ENCODE peak calls at places on chromosome 17, in ten cellular contexts. O is upper lobe of right lung, C is fibroblast of lung, X is esophagus squamous epithelium, P is IMR-90, L is small intestine, J is A549, H is Caco-2, N is heart left ventricle, A is endothelial cell of umbilical vein. Y is an unnamed sample. For H3K4me1 and H3K9me3, the result is how much of the 10 kb centered on the place peaks cover.

GRCh38 chr17:76671123-76671911 is 27.8 kb upstream of the ST6GALNAC1 start:
- DNase-seq in O (peak), C (peak), X (peak), P (peak), L (peak), J (peak), H (peak), N (peak), A (peak), Y (peak)

GRCh38 chr17:72405662-72406230 is 284.9 kb downstream of the SOX9 start:
- DNase-seq in O (no peak), C (no peak), X (no peak), P (no peak), L (no peak), J (no peak), H (no peak), N (no peak), A (no peak), Y (no peak)

GRCh38 chr17:1095853-1096675 is 83.7 kb downstream of the ABR start:
- DNase-seq in O (no peak), C (no peak), X (no peak), P (no peak), L (no peak), J (no peak), H (no peak), N (no peak), A (no peak), Y (no peak)

GRCh38 chr17:50830298-50830697 is 5.1 kb upstream of the WFIKKN2 start:
- DNase-seq in O (no peak), C (no peak), X (no peak), P (no peak), L (no peak), J (no peak), H (no peak), N (no peak), A (no peak), Y (no peak)

GRCh38 chr17:18379246-18380146 is 1.9 kb downstream of the EVPLL start:
- DNase-seq in O (peak), C (no peak), X (no peak), P (no peak), L (peak), J (no peak), H (no peak), N (no peak), A (no peak), Y (no peak)

GRCh38 chr17:28326114-28326513 is 7.1 kb downstream of the TMEM97 start:
- DNase-seq in O (no peak), C (no peak), X (no peak), P (no peak), L (peak), J (no peak), H (peak), N (no peak), A (no peak), Y (no peak)

GRCh38 chr17:42670199-42670924 is 6.4 kb downstream of the PLEKHH3 start:
- DNase-seq in O (no peak), C (no peak), X (no peak), P (no peak), L (no peak), J (no peak), H (no peak), N (no peak), A (no peak), Y (no peak)

GRCh38 chr17:77387891-77388290 is 247.1 kb downstream of the SEC14L1 start:
- DNase-seq in O (no peak), C (no peak), X (no peak), P (no peak), L (no peak), J (no peak), H (no peak), N (no peak), A (no peak), Y (no peak)

GRCh38 chr17:7549401-7550055 is 670 bp downstream of the TNFSF12 start:
- DNase-seq in O (peak), C (peak), X (no peak), P (no peak), L (peak), J (no peak), H (no peak), N (no peak), A (no peak), Y (no peak)

GRCh38 chr17:58281511-58282011 is 826 bp upstream of the MPO start:
- DNase-seq in O (no peak), C (no peak), X (no peak), P (no peak), L (no peak), J (no peak), H (no peak), N (no peak), A (no peak), Y (no peak)
- H3K4me1 ChIP-seq in O (under half), C (under half), X (under half), P (under half), L (under half), J (under half), H (under half), N (under half), A (under half), Y (under half)

DNA sequence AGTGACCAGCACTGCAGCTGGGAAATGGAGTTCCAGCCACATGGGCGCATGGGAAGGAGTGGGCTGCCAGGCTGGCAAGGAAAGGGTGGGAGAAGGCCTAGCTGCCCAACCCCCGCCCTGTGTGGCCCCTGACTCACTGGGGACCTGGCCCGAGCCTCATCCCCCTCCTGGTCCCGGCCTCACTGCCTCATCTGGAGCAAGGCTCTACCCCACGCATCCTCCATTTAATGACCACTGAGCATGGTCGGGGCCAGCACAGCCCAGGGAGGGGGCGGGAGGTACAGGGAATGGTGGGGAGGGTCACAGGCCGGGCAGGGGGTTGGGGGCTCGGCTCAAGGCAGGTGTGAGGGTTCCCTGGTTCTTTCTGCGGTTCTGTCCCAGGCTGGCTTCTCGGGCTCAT is 16.1 kb downstream of the SPNS2 start:
- DNase-seq in O (no peak), C (no peak), X (no peak), P (no peak), L (no peak), J (no peak), H (no peak), N (no peak), A (no peak), Y (no peak)
- H3K9me3 ChIP-seq in O (under half), C (under half), X (under half), P (under half), L (under half), J (under half), H (under half), N (under half), A (under half), Y (under half)

GRCh38 chr17:17114592-17115225 is 72.5 kb downstream of the MPRIP start:
- DNase-seq in O (no peak), C (peak), X (no peak), P (no peak), L (no peak), J (no peak), H (no peak), N (no peak), A (no peak), Y (no peak)
- H3K4me1 ChIP-seq in O (half or more), C (under half), X (half or more), P (under half), L (under half), J (half or more), H (under half), N (half or more), A (under half), Y (under half)

GRCh38 chr17:5092139-5093010 is 14.1 kb downstream of the ZFP3 start:
- DNase-seq in O (no peak), C (no peak), X (no peak), P (no peak), L (no peak), J (no peak), H (no peak), N (no peak), A (no peak), Y (no peak)
- H3K9me3 ChIP-seq in O (half or more), C (under half), X (half or more), P (half or more), L (under half), J (half or more), H (under half), N (half or more), A (under half), Y (under half)

GRCh38 chr17:38751144-38751802 is 1.3 kb upstream of the PSMB3 start:
- DNase-seq in O (no peak), C (no peak), X (no peak), P (peak), L (no peak), J (no peak), H (no peak), N (no peak), A (no peak), Y (no peak)

GRCh38 chr17:38750044-38750311 is 1.8 kb upstream of the PCGF2 start:
- DNase-seq in O (no peak), C (no peak), X (no peak), P (no peak), L (no peak), J (no peak), H (no peak), N (no peak), A (no peak), Y (no peak)

GRCh38 chr17:38751803-38752118 is 780 bp upstream of the PSMB3 start:
- DNase-seq in O (peak), C (peak), X (no peak), P (peak), L (peak), J (peak), H (peak), N (peak), A (peak), Y (peak)

GRCh38 chr17:38749222-38750043 is 1.3 kb upstream of the PCGF2 start:
- DNase-seq in O (peak), C (peak), X (no peak), P (peak), L (peak), J (peak), H (peak), N (peak), A (peak), Y (peak)

GRCh38 chr17:38750312-38751121 is 2.0 kb upstream of the PSMB3 start:
- DNase-seq in O (no peak), C (no peak), X (no peak), P (peak), L (no peak), J (no peak), H (no peak), N (no peak), A (peak), Y (no peak)
- H3K4me1 ChIP-seq in O (half or more), C (under half), X (half or more), P (under half), L (under half), J (under half), H (under half), N (half or more), A (under half), Y (under half)

GRCh38 chr17:16551878-16552636 is 16.9 kb downstream of the ZNF287 start:
- DNase-seq in O (no peak), C (no peak), X (no peak), P (no peak), L (no peak), J (no peak), H (no peak), N (no peak), A (no peak), Y (no peak)

DNA sequence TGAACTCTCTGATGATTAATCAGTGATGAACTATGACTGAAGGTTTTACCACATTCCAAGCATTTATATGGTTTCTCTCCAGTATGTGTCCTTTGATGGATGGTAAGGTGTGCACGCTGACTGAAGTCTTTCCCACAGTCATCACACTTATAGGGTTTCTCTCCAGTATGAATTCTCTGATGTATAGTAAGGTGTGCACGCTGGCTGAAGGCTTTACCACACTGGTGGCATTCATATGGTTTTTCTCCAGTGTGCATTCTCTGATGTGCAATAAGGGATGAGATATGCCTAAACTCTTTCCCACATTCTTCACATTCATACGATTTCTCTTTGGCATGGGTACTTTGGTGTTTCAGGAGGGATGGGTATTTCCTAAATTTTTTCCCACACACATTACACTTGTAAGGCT is 16.4 kb downstream of the ZNF287 start:
- DNase-seq in O (no peak), C (no peak), X (no peak), P (no peak), L (no peak), J (no peak), H (no peak), N (no peak), A (no peak), Y (no peak)
- H3K9me3 ChIP-seq in O (half or more), C (under half), X (half or more), P (half or more), L (under half), J (half or more), H (under half), N (half or more), A (under half), Y (under half)

DNA sequence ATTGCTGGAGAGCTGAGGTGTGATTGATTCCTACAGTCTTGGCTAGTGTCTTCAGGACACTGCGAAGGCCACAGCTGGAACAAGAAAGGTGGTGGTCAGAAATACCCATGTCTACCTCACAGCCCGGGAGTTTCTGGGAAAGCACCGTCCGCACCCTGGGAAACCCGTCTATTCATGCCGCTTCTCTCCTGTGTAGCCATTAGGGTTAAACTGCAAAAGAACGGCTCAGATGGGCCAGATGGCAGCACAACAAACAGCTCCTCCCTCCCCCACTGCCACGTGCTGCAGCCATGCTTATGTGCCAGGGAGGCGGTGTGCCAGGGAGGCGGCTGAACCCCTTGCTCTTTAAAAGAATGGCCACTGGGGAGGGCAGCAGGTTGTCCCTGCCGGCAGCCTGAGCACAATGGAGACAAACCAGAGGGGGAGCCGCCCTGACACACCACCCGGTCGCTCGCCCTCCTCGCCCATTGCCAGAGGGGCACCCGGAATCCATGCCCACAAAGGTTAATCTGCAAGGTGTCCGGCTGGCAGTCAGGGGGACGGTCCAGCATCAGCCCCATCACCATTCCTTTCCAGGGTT is 65.2 kb downstream of the CYTH1 start:
- DNase-seq in O (peak), C (peak), X (no peak), P (peak), L (peak), J (peak), H (no peak), N (peak), A (peak), Y (peak)
- H3K4me1 ChIP-seq in O (half or more), C (under half), X (half or more), P (under half), L (under half), J (under half), H (under half), N (half or more), A (under half), Y (under half)

GRCh38 chr17:5183410-5183793 is 8.3 kb downstream of the ZNF594 start:
- DNase-seq in O (no peak), C (no peak), X (no peak), P (no peak), L (no peak), J (no peak), H (no peak), N (no peak), A (no peak), Y (no peak)
- H3K9me3 ChIP-seq in O (half or more), C (under half), X (half or more), P (half or more), L (under half), J (half or more), H (under half), N (half or more), A (under half), Y (under half)

DNA sequence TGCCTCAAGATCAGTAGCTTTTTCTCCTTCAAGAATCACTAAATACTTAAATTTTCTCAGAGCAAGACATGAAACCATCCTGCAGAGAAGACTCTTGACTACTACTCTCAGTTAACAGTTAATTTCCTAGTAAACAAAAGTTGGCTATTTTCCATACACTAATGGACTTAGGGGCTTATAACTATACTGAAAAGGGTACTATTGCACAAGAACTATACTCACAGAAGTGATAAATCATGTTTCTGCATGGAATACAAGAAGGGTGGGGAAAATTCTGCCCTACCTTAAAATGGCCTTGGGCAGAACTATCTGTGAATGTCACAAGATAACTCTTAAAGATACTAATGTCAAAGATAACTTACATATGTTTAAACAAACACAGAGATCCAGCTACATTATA is 12.5 kb downstream of the ZNF652 start:
- DNase-seq in O (no peak), C (no peak), X (no peak), P (no peak), L (no peak), J (no peak), H (no peak), N (no peak), A (no peak), Y (no peak)
- H3K4me1 ChIP-seq in O (under half), C (under half), X (under half), P (under half), L (under half), J (under half), H (under half), N (under half), A (under half), Y (under half)

Y was measured in SJSA1.